ENCODE peak calls at places on chromosomes 2 and 18, in five cellular contexts. X is WTC11, V is neural crest cell, F is AG04450, B is left lung. Q is an unnamed sample.

GRCh38 chr18:9608728-9609127 is 5.6 kb downstream of the PPP4R1 start:
- DNase-seq in X (no peak), V (no peak), B (no peak), F (no peak), Q (no peak)

GRCh38 chr2:41194235-41194634 is 742.3 kb upstream of the SLC8A1 start:
- DNase-seq in V (peak), X (no peak), B (no peak), F (no peak), Q (no peak)

GRCh38 chr18:66495844-66496243 is 108.0 kb downstream of the CDH19 start:
- DNase-seq in X (peak), B (peak), V (peak), F (no peak), Q (no peak)

GRCh38 chr2:5725072-5725471 is 32.9 kb downstream of the SOX11 start:
- DNase-seq in B (no peak), F (no peak), X (no peak), V (no peak), Q (no peak)

GRCh38 chr2:127953128-127953718 is 67.5 kb upstream of the AMMECR1L start:
- DNase-seq in B (peak), V (no peak), X (no peak), F (no peak), Q (no peak)

GRCh38 chr2:240956161-240956934 is 42.1 kb upstream of the SNED1 start:
- DNase-seq in X (no peak), V (no peak), B (peak), F (no peak), Q (no peak)

GRCh38 chr2:48829036-48829435 is 73.5 kb upstream of the LHCGR start:
- DNase-seq in V (no peak), F (peak), X (no peak), B (no peak), Q (no peak)

GRCh38 chr2:172674034-172674967 is 61.3 kb upstream of the RAPGEF4 start:
- DNase-seq in F (no peak), V (peak), X (peak), B (peak), Q (no peak)

GRCh38 chr2:134976074-134976702 is 57.6 kb downstream of the CCNT2 start:
- DNase-seq in F (no peak), B (no peak), X (no peak), V (no peak), Q (no peak)

GRCh38 chr2:216702756-216703155 is 7.4 kb upstream of the IGFBP5 start:
- DNase-seq in X (no peak), F (no peak), B (no peak), V (no peak), Q (no peak)

GRCh38 chr2:165558832-165559231 is 89.3 kb downstream of the CSRNP3 start:
- DNase-seq in V (no peak), B (no peak), X (no peak), F (no peak), Q (no peak)

GRCh38 chr2:165562235-165562634 is 92.7 kb downstream of the CSRNP3 start:
- DNase-seq in F (no peak), X (no peak), B (no peak), V (no peak), Q (no peak)

GRCh38 chr2:165560377-165560988 is 91.0 kb downstream of the CSRNP3 start:
- DNase-seq in B (no peak), V (no peak), F (no peak), X (no peak), Q (no peak)

GRCh38 chr2:165568361-165568760 is 98.9 kb downstream of the CSRNP3 start:
- DNase-seq in B (no peak), X (no peak), V (no peak), F (no peak), Q (no peak)

GRCh38 chr2:165563468-165564225 is 94.1 kb downstream of the CSRNP3 start:
- DNase-seq in F (no peak), V (no peak), B (no peak), X (no peak), Q (no peak)
- TF ChIP-seq CTCF in F (peak), V (peak), B (no peak), X (peak), Q (no peak)

DNA sequence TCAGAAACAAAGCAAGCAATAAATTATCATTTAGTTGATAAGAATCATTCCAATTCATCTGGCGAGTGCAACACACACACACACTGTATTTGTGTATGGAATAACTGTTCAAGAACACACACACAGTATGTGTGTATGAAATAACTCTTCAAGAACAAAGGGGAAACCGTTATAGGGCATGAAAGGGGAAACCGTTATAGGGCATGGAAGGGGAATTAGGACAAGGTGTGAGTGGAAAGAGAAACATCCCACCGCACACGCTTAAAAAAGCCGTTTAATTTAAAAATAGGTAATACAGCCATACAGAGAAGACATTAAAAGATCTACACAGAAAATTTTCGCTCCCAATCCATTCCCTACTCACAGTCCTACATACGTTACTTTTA is 607 bp upstream of the TSN start:
- DNase-seq in F (no peak), B (no peak), X (no peak), V (no peak), Q (no peak)
- TF ChIP-seq CTCF in F (no peak), B (no peak), X (no peak), V (no peak), Q (no peak)

GRCh38 chr2:98519156-98519555 is 74.5 kb downstream of the INPP4A start:
- DNase-seq in B (no peak), X (no peak), F (no peak), V (no peak), Q (no peak)

GRCh38 chr2:98515571-98515927 is 70.9 kb downstream of the INPP4A start:
- DNase-seq in F (no peak), B (no peak), V (no peak), X (no peak), Q (no peak)

GRCh38 chr2:98519851-98520250 is 75.2 kb downstream of the INPP4A start:
- DNase-seq in V (no peak), F (no peak), X (no peak), B (no peak), Q (no peak)

GRCh38 chr2:98517636-98518035 is 73.0 kb downstream of the INPP4A start:
- DNase-seq in F (no peak), X (no peak), V (no peak), B (no peak), Q (no peak)

GRCh38 chr2:98518106-98518505 is 73.4 kb downstream of the INPP4A start:
- DNase-seq in F (no peak), X (peak), B (no peak), V (no peak), Q (no peak)
- TF ChIP-seq CTCF in F (peak), X (no peak), B (peak), V (peak), Q (no peak)

GRCh38 chr2:104939570-104940235 is 85.8 kb downstream of the POU3F3 start:
- DNase-seq in V (no peak), F (no peak), X (no peak), B (no peak), Q (no peak)

GRCh38 chr2:104945211-104945610 is 91.3 kb downstream of the POU3F3 start:
- DNase-seq in F (no peak), V (no peak), X (no peak), B (no peak), Q (no peak)

GRCh38 chr2:104945866-104946265 is 92.0 kb downstream of the POU3F3 start:
- DNase-seq in B (no peak), X (no peak), F (no peak), V (no peak), Q (no peak)

GRCh38 chr2:104944495-104944894 is 90.6 kb downstream of the POU3F3 start:
- DNase-seq in V (peak), F (no peak), X (peak), B (no peak), Q (no peak)
- TF ChIP-seq CTCF in V (peak), F (peak), X (no peak), B (no peak), Q (no peak)

DNA sequence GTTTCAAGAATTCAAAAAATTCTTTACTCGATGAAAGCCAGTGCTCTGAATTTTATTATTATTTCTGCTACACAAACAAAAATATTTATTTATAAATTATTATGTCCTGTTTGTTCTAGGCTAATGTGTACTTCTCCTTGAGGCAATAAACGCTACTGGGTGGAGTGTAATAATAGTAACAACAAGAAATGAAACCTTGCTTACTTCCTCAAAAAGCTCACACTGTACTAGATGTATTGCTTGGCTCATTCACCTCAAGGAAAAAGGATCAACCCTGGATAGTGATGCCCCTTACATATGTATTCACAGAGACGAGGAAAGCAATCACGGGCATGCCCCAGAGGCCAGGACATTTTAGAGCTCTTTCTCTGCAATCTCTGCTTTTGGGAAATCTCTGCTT is 685.6 kb upstream of the NXPH2 start:
- DNase-seq in F (no peak), B (no peak), X (no peak), V (no peak), Q (no peak)
- TF ChIP-seq CTCF in F (no peak), B (no peak), X (no peak), V (no peak), Q (no peak)

DNA sequence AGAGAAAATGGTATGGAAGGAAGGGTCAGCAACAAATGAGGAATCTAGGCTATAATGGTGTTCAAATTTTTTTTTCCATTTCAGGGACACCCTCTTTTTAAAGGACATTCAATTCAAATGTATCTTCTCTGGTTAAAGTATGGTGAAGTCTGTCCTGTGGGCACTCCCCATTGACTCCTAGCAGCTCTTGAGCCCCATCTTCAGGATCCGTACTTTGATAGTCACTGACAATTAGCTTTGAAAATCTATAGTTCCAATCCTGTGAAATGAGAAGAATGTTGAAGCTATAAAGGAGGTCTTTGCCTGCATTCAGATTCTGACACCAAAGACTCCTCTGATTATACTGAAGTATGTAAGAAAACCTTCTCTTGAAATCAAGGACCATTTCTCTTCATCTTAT is 43.3 kb downstream of the KCNH7 start:
- DNase-seq in F (no peak), X (peak), V (no peak), B (no peak), Q (no peak)
- TF ChIP-seq CTCF in F (no peak), X (no peak), V (peak), B (no peak), Q (no peak)

Q was measured in lower leg skin.